ENCODE peak calls at places on chromosomes 7 and 10, in ten cellular contexts. E is lower lobe of right lung; Y is body of pancreas; B is tibial artery; A is CD4-positive, CD25-positive, alpha-beta regulatory T cell; W is Caco-2; Z is cardiac muscle cell; N is GM23338; R is astrocyte; Q is CD8-positive, alpha-beta memory T cell. U is an unnamed sample.

GRCh38 chr7:146659732-146660131 is 543.1 kb downstream of the CNTNAP2 start:
- DNase-seq in E (no peak), Y (peak; percentile 89), B (no peak), A (no peak), W (no peak), Z (no peak), N (no peak), R (no peak), Q (no peak), U (no peak)

GRCh38 chr10:78336402-78336791 is 302.7 kb downstream of the RPS24 start:
- DNase-seq in E (no peak), Y (no peak), B (no peak), A (no peak), W (no peak), Z (peak; percentile 66), N (no peak), R (peak; percentile 96), Q (no peak), U (peak; percentile 98)

GRCh38 chr10:6124666-6125065 is 35.8 kb downstream of the RBM17 start:
- DNase-seq in E (no peak), Y (no peak), B (peak; percentile 67), A (no peak), W (no peak), Z (no peak), N (no peak), R (no peak), Q (no peak), U (no peak)

GRCh38 chr10:112963835-112964234 is 13.8 kb downstream of the TCF7L2 start:
- DNase-seq in E (no peak), Y (no peak), B (no peak), A (no peak), W (no peak), Z (peak; percentile 49), N (no peak), R (no peak), Q (no peak), U (peak; percentile 33)

GRCh38 chr10:23314835-23315239 is 29.8 kb downstream of the C10orf67 start:
- DNase-seq in E (no peak), Y (peak; percentile 68), B (peak; percentile 24), A (peak; percentile 71), W (no peak), Z (peak; percentile 91), N (peak; percentile 83), R (peak; percentile 58), Q (peak; percentile 64), U (peak; percentile 58)

GRCh38 chr10:63164045-63164722 is 31.1 kb downstream of the NRBF2 start:
- DNase-seq in E (no peak), Y (peak; percentile 21), B (no peak), A (no peak), W (no peak), Z (peak; percentile 62), N (no peak), R (no peak), Q (no peak), U (no peak)

GRCh38 chr7:139453673-139454321 is 29.7 kb downstream of the KLRG2 start:
- DNase-seq in E (no peak), Y (peak; percentile 8), B (no peak), A (no peak), W (no peak), Z (peak; percentile 23), N (no peak), R (peak; percentile 18), Q (no peak), U (no peak)

GRCh38 chr7:14507617-14508016 is 394.9 kb downstream of the DGKB start:
- DNase-seq in E (no peak), Y (peak; percentile 74), B (no peak), A (no peak), W (no peak), Z (peak; percentile 41), N (no peak), R (peak; percentile 49), Q (no peak), U (peak; percentile 77)

GRCh38 chr10:79267449-79267848 is 79.8 kb upstream of the PPIF start:
- DNase-seq in E (no peak), Y (no peak), B (no peak), A (no peak), W (no peak), Z (no peak), N (no peak), R (no peak), Q (no peak), U (no peak)

GRCh38 chr10:132518572-132519381 is 18.8 kb upstream of the INPP5A start:
- DNase-seq in E (peak; percentile 85), Y (peak; percentile 98), B (peak; percentile 17), A (no peak), W (peak; percentile 50), Z (no peak), N (peak; percentile 91), R (no peak), Q (no peak), U (no peak)

GRCh38 chr7:112188257-112188656 is 17.9 kb downstream of the DOCK4 start:
- DNase-seq in E (no peak), Y (no peak), B (no peak), A (no peak), W (no peak), Z (no peak), N (no peak), R (no peak), Q (no peak), U (no peak)
- H3K4me3 ChIP-seq in E (no peak overlapping the region), Y (no peak overlapping the region), B (no peak overlapping the region), A (no peak overlapping the region), W (no peak overlapping the region), Z (no peak overlapping the region), N (no peak overlapping the region), R (no peak overlapping the region), Q (no peak overlapping the region), U (no peak overlapping the region)

GRCh38 chr10:103147645-103148044 is 45.4 kb downstream of the NT5C2 start:
- DNase-seq in E (no peak), Y (no peak), B (no peak), A (no peak), W (no peak), Z (no peak), N (no peak), R (no peak), Q (no peak), U (no peak)

GRCh38 chr10:103145860-103146466 is 47.1 kb downstream of the NT5C2 start:
- DNase-seq in E (no peak), Y (peak; percentile 80), B (peak; percentile 78), A (no peak), W (no peak), Z (peak; percentile 96), N (no peak), R (peak; percentile 82), Q (no peak), U (peak; percentile 68)

GRCh38 chr10:103145046-103145445 is 48.0 kb downstream of the NT5C2 start:
- DNase-seq in E (no peak), Y (no peak), B (no peak), A (no peak), W (no peak), Z (peak; percentile 33), N (no peak), R (peak; percentile 71), Q (no peak), U (no peak)

GRCh38 chr10:103141950-103142349 is 51.1 kb downstream of the NT5C2 start:
- DNase-seq in E (no peak), Y (no peak), B (no peak), A (no peak), W (no peak), Z (no peak), N (no peak), R (no peak), Q (no peak), U (no peak)

GRCh38 chr10:103144086-103144485 is 49.0 kb downstream of the NT5C2 start:
- DNase-seq in E (no peak), Y (no peak), B (no peak), A (no peak), W (no peak), Z (no peak), N (no peak), R (no peak), Q (no peak), U (no peak)
- H3K36me3 ChIP-seq in E (peaks cover 14% of the 10 kb centered on the region), Y (peaks cover 1% of the 10 kb centered on the region), B (no peaks in the 10 kb centered on the region), A (peaks cover 14% of the 10 kb centered on the region), W (no peaks in the 10 kb centered on the region), Z (no peaks in the 10 kb centered on the region), N (no peaks in the 10 kb centered on the region), R (no peaks in the 10 kb centered on the region), Q (no peaks in the 10 kb centered on the region), U (peaks cover 23% of the 10 kb centered on the region)

DNA sequence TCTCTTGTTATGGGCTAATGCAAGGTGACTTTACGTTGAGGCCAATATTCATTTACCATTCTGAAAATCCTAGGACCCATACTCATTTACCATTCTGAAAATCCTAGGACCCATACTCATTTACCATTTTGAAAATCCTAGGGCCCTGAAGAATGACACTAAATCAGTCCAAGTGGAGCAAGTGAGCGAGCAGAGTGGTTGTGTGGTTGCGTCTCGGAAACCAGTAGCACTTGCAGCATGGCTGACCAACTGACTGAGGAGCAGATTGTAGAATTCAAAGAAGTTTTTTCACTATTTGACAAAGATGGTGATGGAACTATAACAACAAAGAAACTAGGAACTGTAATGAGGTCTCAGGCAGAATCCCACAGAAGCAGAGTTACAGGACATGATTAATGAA is 6.9 kb downstream of the SAR1A start:
- DNase-seq in E (no peak), Y (no peak), B (no peak), A (no peak), W (no peak), Z (no peak), N (no peak), R (no peak), Q (no peak), U (no peak)
- H3K4me3 ChIP-seq in E (no peak overlapping the region), Y (no peak overlapping the region), B (no peak overlapping the region), A (peak overlapping the region; percentile 69), W (no peak overlapping the region), Z (no peak overlapping the region), N (no peak overlapping the region), R (no peak overlapping the region), Q (peak overlapping the region; percentile 14), U (no peak overlapping the region)

GRCh38 chr7:74525140-74525539 is 71.4 kb downstream of the GTF2IRD1 start:
- DNase-seq in E (no peak), Y (no peak), B (no peak), A (no peak), W (no peak), Z (no peak), N (no peak), R (no peak), Q (no peak), U (no peak)

GRCh38 chr7:74525881-74526280 is 72.2 kb downstream of the GTF2IRD1 start:
- DNase-seq in E (no peak), Y (peak; percentile 88), B (no peak), A (no peak), W (peak; percentile 88), Z (no peak), N (peak; percentile 87), R (no peak), Q (no peak), U (no peak)

GRCh38 chr7:74521855-74522254 is 68.1 kb downstream of the GTF2IRD1 start:
- DNase-seq in E (no peak), Y (no peak), B (no peak), A (no peak), W (no peak), Z (no peak), N (no peak), R (no peak), Q (no peak), U (no peak)

GRCh38 chr7:74522281-74522905 is 68.7 kb downstream of the GTF2IRD1 start:
- DNase-seq in E (no peak), Y (no peak), B (no peak), A (no peak), W (no peak), Z (no peak), N (no peak), R (no peak), Q (no peak), U (no peak)

DNA sequence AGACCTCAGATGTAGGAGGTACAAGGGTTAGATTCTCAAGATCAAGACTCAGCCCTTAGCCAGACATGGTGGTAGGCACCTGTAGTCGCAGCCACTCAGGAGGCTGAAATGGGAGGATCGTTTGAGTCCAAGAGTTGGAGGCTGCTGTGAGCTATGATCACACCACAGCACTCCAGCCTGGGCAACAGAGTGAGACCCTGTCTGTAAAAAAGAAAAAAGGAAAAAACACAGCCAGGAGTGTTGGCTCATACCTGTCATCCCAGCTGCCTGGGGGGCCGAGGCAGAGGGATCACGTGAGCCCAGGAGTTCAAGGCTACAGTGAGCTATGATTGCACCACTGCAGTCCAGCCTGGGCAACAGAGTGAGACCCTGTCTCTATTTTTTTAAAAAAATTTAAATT is 69.3 kb downstream of the GTF2IRD1 start:
- DNase-seq in E (no peak), Y (no peak), B (no peak), A (no peak), W (no peak), Z (no peak), N (no peak), R (no peak), Q (no peak), U (no peak)
- H3K36me3 ChIP-seq in E (peaks cover 42% of the 10 kb centered on the region), Y (peaks cover 2% of the 10 kb centered on the region), B (peaks cover 58% of the 10 kb centered on the region), A (no peaks in the 10 kb centered on the region), W (peaks cover 10% of the 10 kb centered on the region), Z (peaks cover 14% of the 10 kb centered on the region), N (peaks cover 13% of the 10 kb centered on the region), R (peaks cover 13% of the 10 kb centered on the region), Q (no peaks in the 10 kb centered on the region), U (peaks cover 22% of the 10 kb centered on the region)